ENCODE peak calls at places on chromosome 1, in eight cellular contexts. Y is OCI-LY7, C is uterus, X is RWPE2, M is body of pancreas, I is adrenal gland, Z is transverse colon, N is left ventricle myocardium inferior. U is an unnamed sample.
A peak's percentile ranks its signal among the peaks of the same experiment; 100 is the strongest.

GRCh38 chr1:68178821-68179490 is 53.4 kb downstream of the WLS start:
- DNase-seq in Y (no peak), C (no peak), X (no peak), M (no peak), I (no peak), Z (no peak), N (no peak), U (no peak)

GRCh38 chr1:223641523-223642039 is 23.9 kb downstream of the CAPN8 start:
- DNase-seq in Y (no peak), C (no peak), X (no peak), M (no peak), I (no peak), Z (peak; percentile 80), N (no peak), U (no peak)

GRCh38 chr1:63403386-63403785 is 36.0 kb downstream of the ALG6 start:
- DNase-seq in Y (no peak), C (no peak), X (no peak), M (no peak), I (no peak), Z (no peak), N (no peak), U (no peak)

GRCh38 chr1:52098139-52098871 is 42.2 kb downstream of the BTF3L4 start:
- DNase-seq in Y (no peak), C (no peak), X (no peak), M (no peak), I (no peak), Z (no peak), N (no peak), U (no peak)

GRCh38 chr1:193176113-193176512 is 10.3 kb downstream of the B3GALT2 start:
- DNase-seq in Y (no peak), C (no peak), X (no peak), M (no peak), I (no peak), Z (no peak), N (no peak), U (no peak)

GRCh38 chr1:77876884-77877283 is 11.5 kb upstream of the NEXN start:
- DNase-seq in Y (no peak), C (no peak), X (no peak), M (no peak), I (no peak), Z (no peak), N (no peak), U (no peak)

GRCh38 chr1:60103186-60103585 is 29.6 kb upstream of the C1orf87 start:
- DNase-seq in Y (no peak), C (no peak), X (no peak), M (no peak), I (no peak), Z (no peak), N (no peak), U (no peak)

GRCh38 chr1:41496080-41497055 is 11.9 kb upstream of the EDN2 start:
- DNase-seq in Y (no peak), C (peak; percentile 95), X (peak; percentile 89), M (peak; percentile 86), I (peak; percentile 92), Z (peak; percentile 89), N (peak; percentile 92), U (peak; percentile 86)

GRCh38 chr1:82792151-82792550 is 991.4 kb downstream of the ADGRL2 start:
- DNase-seq in Y (no peak), C (no peak), X (no peak), M (no peak), I (no peak), Z (no peak), N (no peak), U (no peak)

GRCh38 chr1:201017828-201018163 is 5.7 kb downstream of the KIF21B start:
- DNase-seq in Y (no peak), C (no peak), X (no peak), M (no peak), I (no peak), Z (no peak), N (no peak), U (no peak)
- H3K4me1 ChIP-seq in Y (peaks cover 76% of the 10 kb centered on the region), C (peaks cover 11% of the 10 kb centered on the region), X (peaks cover 16% of the 10 kb centered on the region), M (peaks cover 30% of the 10 kb centered on the region), I (peaks cover 1% of the 10 kb centered on the region), Z (peaks cover 49% of the 10 kb centered on the region), N (peaks cover 32% of the 10 kb centered on the region), U (peaks cover 17% of the 10 kb centered on the region)

GRCh38 chr1:112528076-112528475 is 19.3 kb downstream of the WNT2B start:
- DNase-seq in Y (no peak), C (no peak), X (no peak), M (no peak), I (no peak), Z (no peak), N (no peak), U (no peak)
- TF ChIP-seq CTCF in Y (no peak), C (no peak), X (no peak), M (no peak), I (no peak), Z (no peak), N (no peak), U (no peak)

GRCh38 chr1:205481279-205481617 is 23.2 kb upstream of the CDK18 start:
- DNase-seq in Y (no peak), C (no peak), X (no peak), M (no peak), I (no peak), Z (no peak), N (no peak), U (no peak)
- H3K4me1 ChIP-seq in Y (peaks cover 14% of the 10 kb centered on the region), C (no peaks in the 10 kb centered on the region), X (peaks cover 22% of the 10 kb centered on the region), M (peaks cover 24% of the 10 kb centered on the region), I (no peaks in the 10 kb centered on the region), Z (peaks cover 15% of the 10 kb centered on the region), N (peaks cover 13% of the 10 kb centered on the region), U (peaks cover 17% of the 10 kb centered on the region)

DNA sequence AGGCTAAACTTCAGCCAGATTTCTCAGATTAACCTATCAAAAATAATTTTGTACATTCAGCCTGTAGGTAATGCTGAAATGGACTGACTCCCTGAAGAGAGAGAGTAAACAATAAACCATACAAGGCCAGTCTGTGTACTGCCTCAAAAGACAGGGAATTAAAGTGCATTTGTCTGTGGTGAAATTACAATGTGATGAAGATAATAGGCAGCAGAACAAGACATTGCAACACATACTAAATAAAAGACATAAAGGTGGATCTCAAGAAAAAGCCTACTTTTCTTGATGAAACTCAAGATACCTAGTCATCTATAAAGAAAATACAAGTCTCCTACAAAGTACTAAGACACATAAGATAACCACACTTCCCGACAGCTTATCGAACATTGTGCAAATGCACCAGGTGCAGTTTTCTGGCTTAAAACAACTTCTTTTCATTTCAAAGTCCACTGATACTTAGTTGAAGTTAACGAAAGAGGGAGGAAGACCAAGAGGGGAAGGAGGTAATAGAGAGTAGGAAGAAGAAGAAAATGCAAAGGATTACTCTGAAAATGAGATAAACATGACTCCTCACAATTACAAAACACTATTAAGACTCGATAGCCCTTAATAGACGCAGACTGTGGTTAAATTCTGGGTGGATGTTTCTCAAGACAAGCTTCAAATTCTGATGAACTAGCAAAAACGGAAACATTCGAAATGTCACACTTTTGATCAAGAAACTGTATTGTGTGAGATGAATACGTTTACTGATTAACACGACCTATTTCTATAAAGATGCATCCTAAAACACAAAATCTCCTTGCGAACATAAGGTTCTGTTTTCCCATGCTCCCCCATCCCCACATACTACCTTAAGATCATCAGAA is 2.0 kb downstream of the HNRNPR start:
- DNase-seq in Y (peak; percentile 17), C (no peak), X (no peak), M (no peak), I (no peak), Z (no peak), N (no peak), U (no peak)
- TF ChIP-seq CTCF in Y (no peak), C (no peak), X (no peak), M (no peak), I (no peak), Z (no peak), N (no peak), U (no peak)

GRCh38 chr1:81453345-81453703 is 347.4 kb upstream of the ADGRL2 start:
- DNase-seq in Y (no peak), C (no peak), X (no peak), M (no peak), I (no peak), Z (no peak), N (no peak), U (no peak)
- H3K4me1 ChIP-seq in Y (no peaks in the 10 kb centered on the region), C (no peaks in the 10 kb centered on the region), X (no peaks in the 10 kb centered on the region), M (no peaks in the 10 kb centered on the region), I (no peaks in the 10 kb centered on the region), Z (no peaks in the 10 kb centered on the region), N (no peaks in the 10 kb centered on the region), U (no peaks in the 10 kb centered on the region)

DNA sequence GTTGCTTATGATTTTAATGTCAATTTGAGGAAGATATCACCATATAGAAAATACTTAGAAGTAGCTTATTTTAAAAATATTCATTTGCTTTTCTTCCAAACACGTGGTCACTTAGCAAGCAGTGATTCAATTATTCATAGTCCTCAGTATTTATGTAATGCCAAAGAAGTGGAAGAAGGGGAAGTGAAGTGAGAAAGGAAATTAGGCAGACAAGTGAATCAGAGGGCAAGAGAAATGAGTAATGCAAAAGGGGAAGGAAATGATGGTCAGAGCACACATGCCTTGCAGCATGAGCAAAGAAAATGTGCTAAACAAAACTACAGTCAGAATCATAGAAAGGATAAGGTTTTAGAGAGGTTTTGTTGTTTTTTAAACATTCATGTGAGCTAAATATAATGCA is 31.8 kb downstream of the SDCCAG8 start:
- DNase-seq in Y (peak; percentile 29), C (no peak), X (no peak), M (no peak), I (no peak), Z (no peak), N (no peak), U (no peak)
- TF ChIP-seq CTCF in Y (no peak), C (no peak), X (no peak), M (no peak), I (no peak), Z (no peak), N (no peak), U (no peak)